ENCODE peak calls at places on chromosome 6, in five cellular contexts. Z, Q, U, A and C are unnamed samples.

GRCh38 chr6:146770965-146771735 is 172.4 kb downstream of the ADGB start:
- DNase-seq in Z (peak; percentile 13), Q (peak; percentile 48), U (peak; percentile 13), A (peak; percentile 51), C (peak; percentile 24)

GRCh38 chr6:167713088-167713475 is 113.6 kb upstream of the AFDN start:
- DNase-seq in Z (no peak), Q (no peak), U (no peak), A (no peak), C (no peak)

GRCh38 chr6:52539607-52540006 is 37.3 kb downstream of the TRAM2 start:
- DNase-seq in Z (no peak), Q (no peak), U (no peak), A (peak; percentile 84), C (no peak)

GRCh38 chr6:25136879-25137278 is 142.3 kb upstream of the CARMIL1 start:
- DNase-seq in Z (no peak), Q (peak; percentile 43), U (no peak), A (peak; percentile 32), C (no peak)

GRCh38 chr6:97195117-97195516 is 87.9 kb downstream of the MMS22L start:
- DNase-seq in Z (no peak), Q (no peak), U (no peak), A (peak; percentile 56), C (no peak)

GRCh38 chr6:134936927-134937326 is 13.0 kb downstream of the ALDH8A1 start:
- DNase-seq in Z (no peak), Q (no peak), U (no peak), A (peak; percentile 92), C (no peak)

GRCh38 chr6:129094147-129094546 is 211.2 kb downstream of the LAMA2 start:
- DNase-seq in Z (no peak), Q (no peak), U (no peak), A (no peak), C (no peak)

GRCh38 chr6:105324386-105325000 is 78.4 kb downstream of the PREP start:
- DNase-seq in Z (no peak), Q (no peak), U (no peak), A (peak; percentile 31), C (no peak)

GRCh38 chr6:134466751-134467525 is 149.0 kb upstream of the SGK1 start:
- DNase-seq in Z (no peak), Q (no peak), U (no peak), A (peak; percentile 24), C (no peak)